ENCODE peak calls at places on chromosomes 6 and 20, in four cellular contexts. P is endothelial cell of umbilical vein, V is endodermal cell, T is uterus. W is an unnamed sample.

GRCh38 chr20:62046431-62046830 is 19.2 kb downstream of the TAF4 start:
- DNase-seq in V (no peak), P (no peak), T (no peak), W (no peak)

GRCh38 chr6:136975089-136975715 is 53.1 kb downstream of the SLC35D3 start:
- DNase-seq in V (no peak), T (no peak), P (no peak), W (no peak)

GRCh38 chr6:28586273-28586672 is 60.6 kb downstream of the GPX5 start:
- DNase-seq in P (no peak), T (no peak), V (peak), W (no peak)

GRCh38 chr6:90343581-90343980 is 46.9 kb upstream of the BACH2 start:
- DNase-seq in T (no peak), V (no peak), P (no peak), W (no peak)

GRCh38 chr6:118712955-118713354 is 61.6 kb upstream of the CEP85L start:
- DNase-seq in V (no peak), T (no peak), P (no peak), W (no peak)

GRCh38 chr6:165721349-165721748 is 58.3 kb upstream of the PDE10A start:
- DNase-seq in P (no peak), V (no peak), T (no peak), W (no peak)

GRCh38 chr20:56944546-56944945 is 315.4 kb downstream of the TFAP2C start:
- DNase-seq in T (no peak), P (no peak), V (no peak), W (no peak)

GRCh38 chr6:138765896-138766487 is 7.6 kb upstream of the CCDC28A start:
- DNase-seq in P (peak), T (no peak), V (no peak), W (no peak)

DNA sequence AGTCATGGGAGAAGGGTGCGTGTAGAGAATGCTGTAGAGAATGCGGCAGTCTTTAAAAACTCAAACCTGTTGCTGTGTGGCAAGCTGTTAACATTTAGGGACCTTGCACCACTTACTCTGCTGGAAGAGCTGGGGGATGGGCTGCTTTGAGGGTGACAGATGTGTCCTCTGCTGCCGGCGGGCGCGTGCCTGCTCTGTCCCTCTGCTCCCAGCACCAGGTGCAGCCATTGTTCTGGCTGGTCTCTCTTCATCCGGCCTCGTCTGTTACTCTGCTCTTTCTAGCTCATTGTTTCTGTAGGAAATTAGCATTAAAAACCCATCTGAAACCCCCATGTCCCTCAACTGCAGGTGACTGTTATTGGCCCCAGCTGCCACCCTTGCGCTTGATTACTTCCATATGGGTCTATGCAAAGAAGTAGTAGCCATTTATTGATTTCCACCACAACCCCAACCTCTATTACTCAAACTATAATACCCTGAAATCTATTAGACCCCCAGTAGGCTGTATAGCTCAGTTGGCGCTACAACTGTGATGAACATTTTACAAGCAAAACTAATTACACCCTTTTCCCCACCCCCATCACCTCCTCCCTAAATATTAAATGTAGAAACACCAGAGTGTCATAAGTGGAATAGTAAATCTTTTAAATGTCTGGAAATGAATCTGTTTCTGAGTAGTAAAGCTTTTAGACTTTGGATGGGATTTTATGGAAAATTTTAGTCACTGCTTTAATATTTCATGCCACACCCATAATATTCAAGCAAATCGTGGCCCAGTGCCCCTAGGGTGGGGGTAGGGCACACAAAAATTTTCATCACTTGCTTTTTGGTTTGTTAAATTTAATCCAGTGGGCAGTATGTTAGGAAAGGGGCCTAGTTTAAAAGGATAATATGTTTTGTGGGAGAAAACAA is 78.7 kb downstream of the CBFA2T2 start:
- DNase-seq in V (peak), T (no peak), P (no peak), W (peak)
- H3K27ac ChIP-seq in V (peak), T (no peak), P (no peak), W (peak)

GRCh38 chr6:131014080-131014776 is 48.8 kb downstream of the EPB41L2 start:
- DNase-seq in P (peak), V (no peak), T (no peak), W (no peak)
- H3K27ac ChIP-seq in P (peak), V (no peak), T (peak), W (no peak)

DNA sequence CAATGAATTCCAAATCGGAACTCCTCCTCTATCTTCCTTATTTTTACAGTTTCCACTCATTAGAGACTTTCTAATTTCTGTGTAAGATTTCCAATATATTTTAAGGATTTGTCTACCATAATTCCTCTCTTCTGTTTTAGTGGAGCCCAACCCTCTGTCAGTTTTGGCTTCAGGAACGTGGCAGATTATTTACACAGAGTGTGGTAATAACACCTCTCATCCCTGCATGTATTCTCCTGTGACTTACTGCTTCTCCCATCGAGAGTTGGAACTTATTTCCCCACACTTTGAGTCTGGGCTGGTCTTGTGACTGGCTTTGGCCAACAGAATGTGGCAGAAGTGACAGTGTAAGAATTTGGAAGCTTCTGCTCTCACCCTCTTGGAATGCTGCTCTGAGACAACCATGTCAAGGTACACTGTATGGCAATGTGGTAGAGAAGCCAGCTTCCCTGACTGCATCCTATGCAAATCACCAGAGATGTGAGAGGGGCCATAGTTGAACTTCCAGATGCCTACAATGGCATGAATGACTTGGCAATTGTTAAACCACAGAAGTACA is 407.7 kb downstream of the EPM2A start:
- DNase-seq in P (no peak), V (no peak), T (no peak), W (no peak)
- H3K27ac ChIP-seq in P (no peak), V (no peak), T (no peak), W (no peak)

GRCh38 chr6:167579786-167580370 is 246.8 kb upstream of the AFDN start:
- DNase-seq in P (no peak), T (no peak), V (no peak), W (no peak)
- H3K27ac ChIP-seq in P (no peak), T (no peak), V (peak), W (no peak)

DNA sequence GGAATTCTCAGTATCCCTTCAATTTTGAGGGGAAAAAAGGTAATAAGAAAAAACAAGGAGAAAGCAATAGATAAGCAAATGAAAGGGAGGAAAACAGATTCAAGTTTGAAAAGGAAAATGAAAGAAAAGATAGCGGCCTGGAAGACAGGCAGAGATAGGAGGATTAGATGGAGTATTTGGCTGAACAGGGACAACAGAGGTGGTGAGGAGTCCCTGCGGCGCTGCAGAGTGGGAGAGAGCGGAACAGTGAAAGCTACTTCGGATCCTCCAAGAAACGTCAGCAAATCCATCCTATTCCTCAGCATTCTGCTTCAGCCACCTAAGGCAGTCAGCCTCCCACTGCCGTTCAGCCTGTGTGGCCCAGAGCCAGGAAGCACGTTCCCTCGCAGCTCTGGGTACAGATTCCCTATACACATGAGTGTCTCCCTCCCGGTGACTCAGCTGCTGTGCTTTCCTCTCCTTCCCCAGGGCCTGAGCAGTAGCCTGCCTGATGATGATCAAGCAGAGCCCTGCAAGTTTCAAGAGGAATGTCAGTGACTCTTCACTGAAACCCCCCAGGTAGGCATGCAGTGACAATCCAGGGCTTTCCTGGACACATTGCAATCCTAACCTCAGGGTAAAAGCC is 43.4 kb upstream of the CDYL start:
- DNase-seq in V (peak), P (peak), T (peak), W (no peak)
- H3K27ac ChIP-seq in V (no peak), P (no peak), T (peak), W (no peak)

DNA sequence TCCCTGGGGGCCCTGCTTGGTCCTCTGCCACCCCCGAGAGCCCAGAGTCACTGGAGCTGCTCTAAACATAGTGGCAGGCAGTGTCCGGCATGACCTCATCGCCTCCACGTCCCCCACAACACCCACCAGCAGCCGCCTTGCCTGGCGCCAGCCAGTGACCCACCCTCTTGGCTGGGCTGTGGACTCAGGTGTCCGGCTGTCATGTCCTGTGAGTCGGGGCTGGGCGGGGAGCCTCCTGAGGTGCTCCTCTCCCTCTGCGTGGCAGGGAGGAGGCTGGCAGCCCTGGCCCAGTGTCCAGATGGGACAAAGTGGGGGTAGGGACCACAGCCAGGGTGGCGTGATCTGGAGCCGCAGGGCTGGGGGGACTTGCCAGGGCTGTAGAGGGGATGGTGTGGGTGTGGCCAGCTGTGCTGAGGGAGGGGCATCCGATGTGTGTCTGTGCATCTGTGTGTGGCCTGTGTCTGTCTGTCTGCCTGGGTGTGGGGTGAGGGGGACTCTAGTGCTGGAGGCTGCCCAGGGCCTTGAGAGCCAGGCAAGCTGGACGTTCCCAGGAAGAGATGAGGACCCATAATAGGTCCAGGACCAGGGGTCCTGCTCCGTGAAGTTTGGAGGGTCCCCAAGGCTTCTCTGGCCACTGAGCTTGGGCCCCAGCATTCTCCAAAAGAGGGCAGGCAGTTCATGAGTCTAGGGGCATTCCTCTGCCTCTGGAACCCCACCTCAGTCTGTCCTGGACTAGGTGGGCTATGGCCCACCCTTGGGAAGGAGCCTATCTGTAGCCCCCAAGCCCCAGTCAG is 2.3 kb upstream of the SOX18 start:
- DNase-seq in P (peak), T (peak), V (no peak), W (no peak)
- H3K27ac ChIP-seq in P (peak), T (peak), V (no peak), W (no peak)

GRCh38 chr6:11207199-11207968 is 25.1 kb downstream of the NEDD9 start:
- DNase-seq in T (peak), P (peak), V (peak), W (no peak)

GRCh38 chr6:11204987-11205386 is 27.5 kb downstream of the NEDD9 start:
- DNase-seq in P (no peak), V (no peak), T (no peak), W (no peak)

GRCh38 chr6:11208267-11208666 is 24.2 kb downstream of the NEDD9 start:
- DNase-seq in T (no peak), V (peak), P (no peak), W (no peak)

GRCh38 chr6:11205721-11206120 is 26.7 kb downstream of the NEDD9 start:
- DNase-seq in P (no peak), V (peak), T (no peak), W (no peak)

GRCh38 chr6:11206576-11206975 is 25.9 kb downstream of the NEDD9 start:
- DNase-seq in P (no peak), T (no peak), V (no peak), W (no peak)
- H3K27ac ChIP-seq in P (peak), T (peak), V (no peak), W (no peak)

W was measured in substantia nigra.